ENCODE peak calls at places on chromosomes 12 and 14, in seven cellular contexts. T is fibroblast of the aortic adventitia, R is neural progenitor cell, J is fibroblast of lung, L is HepG2, S is breast epithelium, U is mucosa of descending colon. I is an unnamed sample.

GRCh38 chr12:11273449-11273848 is 3.9 kb upstream of the PRB3 start:
- DNase-seq in J (no peak), U (no peak), L (no peak), T (no peak), R (no peak), S (no peak), I (no peak)

GRCh38 chr12:66107451-66107915 is 23.1 kb downstream of the LLPH start:
- DNase-seq in U (peak; percentile 86), R (peak; percentile 91), T (peak; percentile 98), S (no peak), L (peak; percentile 93), J (peak; percentile 96), I (peak; percentile 36)

GRCh38 chr14:76352639-76353281 is 23.2 kb upstream of the ESRRB start:
- DNase-seq in J (peak; percentile 34), R (peak; percentile 92), L (peak; percentile 43), U (peak; percentile 63), T (peak; percentile 44), S (no peak), I (peak; percentile 32)

GRCh38 chr14:66539034-66539433 is 31.1 kb downstream of the GPHN start:
- DNase-seq in L (no peak), S (no peak), J (no peak), T (no peak), R (no peak), U (no peak), I (no peak)

GRCh38 chr12:89731064-89731463 is 22.4 kb upstream of the ATP2B1 start:
- DNase-seq in T (peak; percentile 27), L (no peak), U (no peak), J (peak; percentile 40), S (no peak), R (no peak), I (no peak)

GRCh38 chr12:6367969-6368892 is 7.1 kb downstream of the SCNN1A start:
- DNase-seq in S (no peak), U (peak; percentile 63), L (no peak), J (no peak), R (no peak), T (no peak), I (no peak)

GRCh38 chr12:8890313-8891084 is 23.8 kb upstream of the PHC1 start:
- DNase-seq in J (peak; percentile 50), U (peak; percentile 62), S (no peak), L (peak; percentile 32), R (peak; percentile 71), T (peak; percentile 64), I (peak; percentile 53)

GRCh38 chr14:94403312-94403711 is 14.9 kb upstream of the SERPINA1 start:
- DNase-seq in U (no peak), L (peak; percentile 70), R (no peak), J (no peak), T (no peak), S (no peak), I (no peak)

GRCh38 chr14:64812412-64812811 is 67.3 kb downstream of the SPTB start:
- DNase-seq in R (peak; percentile 43), U (peak; percentile 86), T (no peak), S (no peak), J (no peak), L (no peak), I (no peak)

GRCh38 chr12:110501378-110501721 is 561 bp downstream of the VPS29 start:
- DNase-seq in U (peak; percentile 56), L (peak; percentile 38), T (peak; percentile 28), S (no peak), R (peak; percentile 46), J (peak; percentile 36), I (no peak)

GRCh38 chr14:55579724-55580400 is at the start of gene KTN1:
- DNase-seq in J (peak; percentile 76), T (peak; percentile 65), U (peak; percentile 87), R (peak; percentile 94), S (peak; percentile 77), L (peak; percentile 50), I (no peak)
- TF ChIP-seq CTCF in J (no peak), T (no peak), U (no peak), R (no peak), S (no peak), L (no peak), I (no peak)

DNA sequence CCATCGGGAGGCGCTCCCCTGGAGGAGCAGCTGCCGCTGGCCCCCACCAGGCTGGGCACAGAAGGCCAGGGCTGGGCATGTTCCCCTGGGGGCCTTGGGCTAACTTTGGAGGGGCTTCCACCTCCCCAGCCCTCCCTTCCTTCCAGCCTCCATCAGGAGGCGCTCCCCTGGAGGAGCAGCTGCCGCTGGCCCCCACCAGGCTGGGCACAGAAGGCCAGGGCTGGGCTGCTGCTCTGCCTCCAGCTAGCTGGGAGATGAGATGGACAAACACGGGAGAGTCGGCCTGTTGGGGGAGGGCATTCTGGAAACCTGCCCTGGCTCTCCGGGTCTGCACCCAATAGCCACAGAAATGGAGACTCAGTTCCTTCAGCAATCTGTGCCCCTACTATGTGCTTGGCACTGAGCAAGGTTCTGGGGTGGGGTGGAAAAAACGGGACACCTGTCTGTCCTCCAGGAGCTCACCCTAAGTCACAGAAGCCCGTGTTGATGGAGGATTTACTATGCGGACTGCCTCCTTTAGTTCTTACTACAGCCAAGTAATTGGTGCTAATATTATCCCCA is 39.0 kb upstream of the CORO1C start:
- DNase-seq in J (no peak), S (no peak), T (no peak), U (no peak), R (no peak), L (no peak), I (no peak)
- TF ChIP-seq CTCF in J (no peak), S (no peak), T (no peak), U (no peak), R (peak; percentile 5), L (peak; percentile 31), I (no peak)

GRCh38 chr14:19878029-19878642 is 3.2 kb downstream of the OR4K2 start:
- DNase-seq in R (no peak), J (peak; percentile 4), S (no peak), U (no peak), L (peak; percentile 30), T (peak; percentile 0), I (no peak)

GRCh38 chr14:19874842-19875241 is at the start of gene OR4K2:
- DNase-seq in S (no peak), T (no peak), J (no peak), R (no peak), L (no peak), U (no peak), I (no peak)

DNA sequence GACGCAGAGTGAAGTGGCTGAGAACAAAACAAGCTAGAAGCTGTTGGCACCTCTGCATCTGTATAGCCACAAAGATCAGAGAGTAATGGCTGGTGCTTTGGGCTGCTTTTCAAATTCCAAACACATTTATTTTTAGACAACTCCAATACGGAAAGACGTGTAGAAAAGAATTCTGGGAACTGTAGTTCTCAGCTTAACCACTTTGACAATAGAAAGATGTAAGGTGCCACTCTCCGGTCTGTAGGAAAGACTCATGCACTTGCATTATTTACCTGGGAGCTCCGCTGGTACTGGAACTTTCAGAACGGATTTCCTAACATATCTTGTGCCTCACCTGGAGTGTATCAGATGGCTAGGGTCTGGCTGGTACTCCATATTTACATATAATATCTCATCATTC is 1.8 kb upstream of the OR4K2 start:
- DNase-seq in T (no peak), U (no peak), J (no peak), R (no peak), S (no peak), L (no peak), I (no peak)
- TF ChIP-seq CTCF in T (no peak), U (no peak), J (no peak), R (no peak), S (no peak), L (no peak), I (no peak)

GRCh38 chr12:75525263-75525662 is 13.9 kb upstream of the KRR1 start:
- DNase-seq in T (peak; percentile 40), U (no peak), S (no peak), R (no peak), J (peak; percentile 58), L (no peak), I (no peak)
- TF ChIP-seq CTCF in T (peak; percentile 57), U (no peak), S (no peak), R (peak; percentile 11), J (peak; percentile 44), L (no peak), I (no peak)

GRCh38 chr14:81170104-81170828 is 50.5 kb downstream of the GTF2A1 start:
- DNase-seq in U (peak; percentile 93), L (peak; percentile 84), S (peak; percentile 87), R (peak; percentile 91), J (peak; percentile 89), T (peak; percentile 88), I (peak; percentile 70)
- TF ChIP-seq CTCF in U (peak; percentile 74), L (peak; percentile 84), S (peak; percentile 66), R (peak; percentile 87), J (peak; percentile 81), T (peak; percentile 94), I (no peak)

GRCh38 chr14:50882932-50883826 is 11.3 kb downstream of the ABHD12B start:
- DNase-seq in S (no peak), J (no peak), L (no peak), U (peak; percentile 50), T (no peak), R (no peak), I (no peak)
- TF ChIP-seq CTCF in S (no peak), J (no peak), L (no peak), U (no peak), T (no peak), R (no peak), I (no peak)

DNA sequence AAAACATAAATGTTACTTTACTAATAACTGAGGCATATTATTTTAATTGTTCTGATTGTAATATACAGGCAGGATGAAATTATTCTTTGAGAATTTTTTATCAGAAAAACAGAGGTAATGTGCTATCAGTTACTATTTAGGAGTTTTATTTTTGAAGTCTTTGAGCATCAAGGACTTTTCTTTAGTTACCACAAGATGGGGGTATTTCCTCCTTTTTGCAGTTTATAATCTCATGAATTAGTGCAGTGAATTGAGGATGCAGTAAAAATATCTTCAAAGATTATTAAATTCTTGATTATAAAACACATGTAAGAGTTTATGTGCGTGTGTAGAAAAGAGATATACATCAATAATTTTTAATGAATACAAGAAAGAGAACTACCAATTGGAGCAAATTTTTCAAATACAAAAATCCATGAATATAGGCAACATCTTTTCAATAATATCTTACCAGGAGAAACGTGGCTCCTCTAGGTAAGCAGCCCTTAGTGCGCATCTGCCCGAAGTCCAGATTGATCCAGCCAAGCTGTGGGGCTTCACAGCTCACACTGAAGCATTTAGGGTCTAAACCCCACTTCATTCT is 71.6 kb downstream of the ERGIC2 start:
- DNase-seq in T (peak; percentile 67), S (no peak), U (no peak), L (no peak), R (no peak), J (peak; percentile 63), I (no peak)
- TF ChIP-seq CTCF in T (peak; percentile 58), S (no peak), U (no peak), L (peak; percentile 34), R (peak; percentile 59), J (no peak), I (no peak)

GRCh38 chr14:58574623-58575022 is 63.1 kb upstream of the DACT1 start:
- DNase-seq in U (no peak), T (no peak), L (no peak), R (no peak), S (no peak), J (no peak), I (no peak)
- TF ChIP-seq CTCF in U (no peak), T (no peak), L (no peak), R (peak; percentile 28), S (no peak), J (no peak), I (no peak)